ENCODE peak calls at places on chromosomes 3 and 15, in ten cellular contexts. J is psoas muscle, F is tibial artery, D is Kasumi-1, Q is GM23338, I is lung, V is amniotic stem cell, P is EL, G is fibroblast of the conjunctiva, X is anterior cingulate cortex. N is an unnamed sample.

GRCh38 chr3:193816656-193817311 is 223.8 kb downstream of the OPA1 start:
- DNase-seq in J (peak), F (no peak), D (no peak), Q (peak), I (peak), V (no peak), P (peak), G (peak), X (peak), N (peak)

GRCh38 chr3:12545473-12545791 is at the start of gene MKRN2OS:
- DNase-seq in J (no peak), F (no peak), D (no peak), Q (peak), I (peak), V (no peak), P (no peak), G (no peak), X (no peak), N (peak)

GRCh38 chr3:122560680-122561079 is 3.4 kb downstream of the PARP9 start:
- DNase-seq in J (no peak), F (no peak), D (peak), Q (peak), I (peak), V (peak), P (peak), G (peak), X (no peak), N (peak)

GRCh38 chr3:187807086-187807862 is 62.0 kb upstream of the BCL6 start:
- DNase-seq in J (no peak), F (no peak), D (no peak), Q (no peak), I (no peak), V (no peak), P (peak), G (no peak), X (no peak), N (no peak)

GRCh38 chr3:141303481-141304223 is 64.7 kb upstream of the ZBTB38 start:
- DNase-seq in J (no peak), F (no peak), D (peak), Q (peak), I (peak), V (peak), P (peak), G (peak), X (peak), N (peak)

GRCh38 chr3:16481570-16481897 is 32.0 kb downstream of the RFTN1 start:
- DNase-seq in J (no peak), F (no peak), D (no peak), Q (no peak), I (no peak), V (no peak), P (no peak), G (no peak), X (no peak), N (no peak)

GRCh38 chr3:186255703-186256331 is 106.2 kb downstream of the DGKG start:
- DNase-seq in J (no peak), F (no peak), D (peak), Q (peak), I (peak), V (no peak), P (no peak), G (no peak), X (peak), N (peak)

GRCh38 chr3:188578579-188579363 is 424.8 kb downstream of the LPP start:
- DNase-seq in J (peak), F (peak), D (peak), Q (no peak), I (peak), V (peak), P (peak), G (peak), X (no peak), N (no peak)

GRCh38 chr15:74799843-74800558 is 12.6 kb upstream of the LMAN1L start:
- DNase-seq in J (peak), F (no peak), D (peak), Q (peak), I (peak), V (no peak), P (peak), G (peak), X (peak), N (peak)

GRCh38 chr3:143847787-143848631 is at the start of gene SLC9A9:
- DNase-seq in J (peak), F (no peak), D (peak), Q (peak), I (no peak), V (peak), P (peak), G (peak), X (peak), N (peak)

GRCh38 chr3:104425416-104425815 is 941.3 kb upstream of the ALCAM start:
- DNase-seq in J (no peak), F (no peak), D (no peak), Q (no peak), I (no peak), V (no peak), P (peak), G (no peak), X (no peak), N (peak)